ENCODE peak calls at places on chromosomes 16 and 17, in seven cellular contexts. I is HCT116, Z is GM23338, N is PC-3, U is MM.1S, Q is neural progenitor cell, L is hepatocyte. D is an unnamed sample.

GRCh38 chr16:63737633-63738032 is 1384.2 kb downstream of the CDH11 start:
- DNase-seq in I (no peak), Z (no peak), N (no peak), U (no peak), Q (no peak), L (no peak), D (no peak)

GRCh38 chr17:73023759-73024158 is 68.7 kb downstream of the SLC39A11 start:
- DNase-seq in I (no peak), Z (no peak), N (no peak), U (no peak), Q (no peak), L (no peak), D (no peak)

GRCh38 chr16:14641877-14642276 is 9.1 kb downstream of the BFAR start:
- DNase-seq in I (no peak), Z (peak; percentile 47), N (no peak), U (no peak), Q (no peak), L (no peak), D (peak; percentile 15)

GRCh38 chr17:59558953-59559352 is 6.5 kb upstream of the DHX40 start:
- DNase-seq in I (no peak), Z (peak; percentile 11), N (peak; percentile 33), U (no peak), Q (no peak), L (peak; percentile 19), D (peak; percentile 48)

GRCh38 chr16:69440236-69440635 is 15.8 kb downstream of the CYB5B start:
- DNase-seq in I (no peak), Z (no peak), N (no peak), U (no peak), Q (no peak), L (no peak), D (no peak)

GRCh38 chr17:64410750-64411490 is 20.3 kb upstream of the PECAM1 start:
- DNase-seq in I (no peak), Z (peak; percentile 56), N (no peak), U (no peak), Q (peak; percentile 15), L (no peak), D (no peak)

GRCh38 chr16:4664538-4665418 is 28.6 kb upstream of the NUDT16L1 start:
- DNase-seq in I (no peak), Z (no peak), N (no peak), U (peak; percentile 72), Q (no peak), L (no peak), D (no peak)

GRCh38 chr17:37694734-37695133 is 50.1 kb downstream of the HNF1B start:
- DNase-seq in I (no peak), Z (peak; percentile 48), N (no peak), U (no peak), Q (no peak), L (no peak), D (no peak)

GRCh38 chr16:70768205-70768580 is 32.8 kb downstream of the VAC14 start:
- DNase-seq in I (no peak), Z (no peak), N (no peak), U (no peak), Q (no peak), L (no peak), D (peak; percentile 54)

GRCh38 chr17:60661489-60661888 is 16.2 kb upstream of the BCAS3 start:
- DNase-seq in I (no peak), Z (no peak), N (no peak), U (no peak), Q (no peak), L (no peak), D (no peak)

GRCh38 chr17:11643851-11644250 is 45.6 kb downstream of the DNAH9 start:
- DNase-seq in I (no peak), Z (no peak), N (no peak), U (no peak), Q (no peak), L (no peak), D (no peak)

GRCh38 chr16:19697756-19698318 is 20.2 kb downstream of the KNOP1 start:
- DNase-seq in I (no peak), Z (no peak), N (no peak), U (no peak), Q (no peak), L (no peak), D (no peak)

GRCh38 chr17:34926661-34927060 is 34.6 kb downstream of the CCT6B start:
- DNase-seq in I (no peak), Z (no peak), N (no peak), U (peak; percentile 93), Q (no peak), L (no peak), D (no peak)

GRCh38 chr17:30357476-30357875 is 21.3 kb upstream of the CPD start:
- DNase-seq in I (no peak), Z (no peak), N (no peak), U (no peak), Q (no peak), L (no peak), D (no peak)

GRCh38 chr17:76524598-76525512 is 12.7 kb downstream of the CYGB start:
- DNase-seq in I (no peak), Z (no peak), N (peak; percentile 71), U (no peak), Q (no peak), L (no peak), D (peak; percentile 77)

GRCh38 chr16:64455275-64455674 is 666.6 kb downstream of the CDH11 start:
- DNase-seq in I (no peak), Z (no peak), N (peak; percentile 76), U (no peak), Q (no peak), L (no peak), D (peak; percentile 45)

GRCh38 chr16:78742501-78743283 is 643.2 kb downstream of the WWOX start:
- DNase-seq in I (no peak), Z (no peak), N (no peak), U (peak; percentile 76), Q (no peak), L (peak; percentile 57), D (no peak)

DNA sequence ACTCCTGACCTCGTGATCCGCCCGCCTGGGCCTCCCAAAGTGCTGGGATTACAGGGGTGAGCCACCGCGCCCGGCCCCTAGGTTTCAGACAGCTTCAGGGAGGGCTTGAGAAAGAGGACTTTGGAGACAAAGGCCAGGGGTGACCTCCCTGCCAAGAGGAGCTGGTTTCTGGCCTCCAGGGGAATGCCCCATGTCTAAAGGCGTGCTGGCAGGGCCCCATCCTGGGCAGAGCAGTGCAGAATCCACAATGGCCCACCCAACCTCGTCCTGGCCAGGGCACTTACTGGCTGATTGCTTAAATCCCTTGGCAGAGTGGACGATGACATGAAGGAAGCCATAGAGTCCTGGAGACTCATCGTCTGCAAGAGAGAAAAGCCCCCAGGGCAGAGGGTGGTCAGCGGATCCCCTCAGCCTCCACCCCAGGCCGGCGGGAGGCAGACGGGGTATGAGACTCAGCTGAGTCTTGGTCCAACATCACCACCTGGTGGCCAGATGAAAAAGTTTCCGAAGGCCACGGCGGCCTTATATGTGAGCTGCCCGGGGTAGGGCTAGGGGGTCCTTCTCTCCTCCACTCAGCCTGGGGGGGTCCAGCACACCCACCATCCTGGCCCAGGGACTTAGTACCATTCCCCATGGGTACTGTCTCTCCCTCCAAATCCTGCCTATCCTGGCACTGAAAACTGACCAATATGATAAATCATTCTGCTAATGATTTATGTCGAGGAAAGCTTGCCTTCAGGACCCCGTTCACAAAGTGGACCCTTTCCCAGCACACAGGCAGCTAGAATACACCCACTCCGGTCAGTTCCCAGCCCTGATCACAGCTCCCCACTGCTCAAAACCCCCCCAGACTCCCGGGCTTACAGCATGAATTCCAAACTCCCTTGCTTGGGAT is 59.1 kb downstream of the TIMM22 start:
- DNase-seq in I (no peak), Z (peak; percentile 82), N (peak; percentile 37), U (no peak), Q (peak; percentile 81), L (peak; percentile 81), D (peak; percentile 69)
- TF ChIP-seq EZH2 in I (no peak), Z (no peak), N (no peak), U (no peak), Q (no peak), L (no peak), D (no peak)

DNA sequence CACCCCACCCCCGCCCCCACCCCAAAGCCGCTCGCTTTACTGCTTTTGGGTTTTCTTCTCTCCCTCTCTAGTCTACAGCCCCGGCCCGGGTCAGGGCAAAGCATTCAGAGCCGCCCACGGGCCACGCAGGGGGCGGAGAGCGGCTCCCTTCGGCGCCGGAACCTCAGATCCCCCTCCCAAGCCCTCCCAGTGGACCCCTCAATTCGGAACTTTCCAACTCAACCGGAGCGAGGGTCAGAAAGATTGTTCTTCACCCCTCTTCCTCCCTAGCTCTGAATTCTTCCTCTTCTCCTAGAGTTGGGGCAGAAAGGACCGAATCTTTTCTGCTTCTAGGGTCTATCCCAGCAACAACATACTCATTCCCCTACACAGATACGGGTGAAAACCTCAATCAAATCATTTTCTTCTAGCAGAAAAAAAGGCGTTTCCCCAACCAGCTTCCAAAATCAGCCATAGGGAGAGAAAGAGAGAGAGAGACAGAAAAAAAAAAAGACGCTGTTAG is 1.0 kb downstream of the HOXB2 start:
- DNase-seq in I (no peak), Z (no peak), N (no peak), U (no peak), Q (no peak), L (no peak), D (no peak)
- TF ChIP-seq EZH2phosphoT487 in I (no peak), Z (no peak), N (no peak), U (no peak), Q (peak; percentile 44), L (no peak), D (no peak)

DNA sequence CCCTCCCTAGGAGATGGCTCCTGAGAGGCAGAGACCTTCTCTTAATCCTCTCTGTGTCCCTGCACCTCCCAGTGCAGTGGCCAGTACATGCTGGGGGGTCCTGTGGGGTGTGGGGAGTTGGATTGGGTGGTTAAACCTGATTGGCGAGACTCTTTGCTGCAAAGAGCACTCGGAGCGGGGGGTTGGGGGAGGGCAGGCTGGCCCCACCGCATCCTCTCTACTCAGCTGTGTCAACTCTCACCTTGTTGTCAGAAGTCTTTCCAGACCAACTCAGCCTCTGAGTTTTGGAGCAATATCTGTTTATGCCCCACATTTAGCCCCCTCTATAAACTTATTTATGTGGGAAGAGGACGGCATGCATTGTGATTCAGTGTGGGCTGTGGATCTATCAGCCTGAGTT is 40.0 kb downstream of the SMARCE1 start:
- DNase-seq in I (no peak), Z (no peak), N (no peak), U (no peak), Q (no peak), L (no peak), D (no peak)
- H3K27me3 ChIP-seq in I (no peaks in the 10 kb centered on the region), Z (no peaks in the 10 kb centered on the region), N (no peaks in the 10 kb centered on the region), U (no peaks in the 10 kb centered on the region), Q (no peaks in the 10 kb centered on the region), L (no peaks in the 10 kb centered on the region), D (peaks cover 19% of the 10 kb centered on the region)

GRCh38 chr16:426115-426905 is 861 bp downstream of the RAB11FIP3 start:
- DNase-seq in I (no peak), Z (peak; percentile 68), N (no peak), U (peak; percentile 10), Q (peak; percentile 42), L (peak; percentile 36), D (peak; percentile 55)
- TF ChIP-seq EZH2 in I (no peak), Z (no peak), N (no peak), U (no peak), Q (peak; percentile 37), L (no peak), D (no peak)

D was measured in GM23248.